ENCODE peak calls at places on chromosomes 1 and 21, in four cellular contexts. E is body of pancreas, R is neural progenitor cell, M is cardiac fibroblast. U is an unnamed sample.

GRCh38 chr1:229608590-229608989 is 17.3 kb downstream of the TAF5L start:
- DNase-seq in E (no peak), R (no peak), M (no peak), U (no peak)

GRCh38 chr1:53769184-53769583 is 30.2 kb upstream of the GLIS1 start:
- DNase-seq in E (no peak), R (no peak), M (no peak), U (no peak)

GRCh38 chr1:230149751-230150584 is 82.9 kb downstream of the GALNT2 start:
- DNase-seq in E (no peak), R (no peak), M (no peak), U (no peak)

GRCh38 chr1:165397945-165398344 is 41.4 kb upstream of the LMX1A start:
- DNase-seq in E (peak), R (no peak), M (peak), U (peak)

GRCh38 chr1:38508272-38508671 is 351.3 kb downstream of the RRAGC start:
- DNase-seq in E (no peak), R (no peak), M (no peak), U (no peak)

GRCh38 chr1:63264161-63264560 is 58.2 kb upstream of the FOXD3 start:
- DNase-seq in E (no peak), R (no peak), M (no peak), U (no peak)

GRCh38 chr1:91700332-91700731 is 185.6 kb downstream of the TGFBR3 start:
- DNase-seq in E (no peak), R (no peak), M (peak), U (peak)

GRCh38 chr1:52296345-52296744 is 69.7 kb downstream of the CC2D1B start:
- DNase-seq in E (no peak), R (peak), M (peak), U (peak)

GRCh38 chr1:38474738-38475623 is 384.6 kb downstream of the RRAGC start:
- DNase-seq in E (no peak), R (peak), M (no peak), U (no peak)

GRCh38 chr1:87148670-87149069 is 180.0 kb upstream of the LMO4 start:
- DNase-seq in E (no peak), R (no peak), M (no peak), U (no peak)

DNA sequence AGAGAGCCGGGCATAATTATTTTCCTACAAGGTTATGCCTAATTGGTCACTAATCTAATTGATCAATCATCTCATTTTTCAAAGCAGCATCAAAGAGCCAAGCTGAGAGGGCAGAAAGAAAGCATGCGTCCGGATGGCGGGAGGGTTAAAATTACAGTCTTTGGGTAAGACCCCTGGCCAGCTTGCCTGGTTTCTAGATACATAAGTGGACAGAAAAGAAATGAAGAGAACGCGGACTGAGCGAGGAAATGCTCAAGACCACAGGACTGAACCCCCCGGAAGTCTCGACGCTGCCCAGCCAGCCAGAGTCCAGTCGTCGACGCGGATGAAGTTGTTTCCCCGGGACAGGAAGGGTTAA is 297.2 kb downstream of the OMA1 start:
- DNase-seq in E (no peak), R (no peak), M (no peak), U (no peak)
- H3K4me3 ChIP-seq in E (no peak), R (peak), M (no peak), U (no peak)

GRCh38 chr21:15730484-15731242 is 881 bp downstream of the USP25 start:
- DNase-seq in E (peak), R (no peak), M (peak), U (peak)
- TF ChIP-seq CTCF in E (no peak), R (no peak), M (no peak), U (no peak)

GRCh38 chr1:94980909-94981252 is 54.0 kb upstream of the CNN3 start:
- DNase-seq in E (no peak), R (no peak), M (no peak), U (no peak)

GRCh38 chr1:94980049-94980908 is 53.4 kb upstream of the CNN3 start:
- DNase-seq in E (no peak), R (no peak), M (no peak), U (peak)

GRCh38 chr1:94982403-94982802 is 55.5 kb upstream of the CNN3 start:
- DNase-seq in E (no peak), R (no peak), M (peak), U (peak)

GRCh38 chr1:94981574-94981973 is 54.7 kb upstream of the CNN3 start:
- DNase-seq in E (no peak), R (no peak), M (no peak), U (no peak)

GRCh38 chr1:94983343-94983742 is 56.4 kb upstream of the CNN3 start:
- DNase-seq in E (no peak), R (no peak), M (peak), U (peak)
- H3K4me3 ChIP-seq in E (no peak), R (no peak), M (peak), U (no peak)

GRCh38 chr21:30629173-30629572 is 5.8 kb upstream of the KRTAP20-2 start:
- DNase-seq in E (no peak), R (no peak), M (no peak), U (no peak)
- TF ChIP-seq CTCF in E (no peak), R (no peak), M (no peak), U (no peak)

DNA sequence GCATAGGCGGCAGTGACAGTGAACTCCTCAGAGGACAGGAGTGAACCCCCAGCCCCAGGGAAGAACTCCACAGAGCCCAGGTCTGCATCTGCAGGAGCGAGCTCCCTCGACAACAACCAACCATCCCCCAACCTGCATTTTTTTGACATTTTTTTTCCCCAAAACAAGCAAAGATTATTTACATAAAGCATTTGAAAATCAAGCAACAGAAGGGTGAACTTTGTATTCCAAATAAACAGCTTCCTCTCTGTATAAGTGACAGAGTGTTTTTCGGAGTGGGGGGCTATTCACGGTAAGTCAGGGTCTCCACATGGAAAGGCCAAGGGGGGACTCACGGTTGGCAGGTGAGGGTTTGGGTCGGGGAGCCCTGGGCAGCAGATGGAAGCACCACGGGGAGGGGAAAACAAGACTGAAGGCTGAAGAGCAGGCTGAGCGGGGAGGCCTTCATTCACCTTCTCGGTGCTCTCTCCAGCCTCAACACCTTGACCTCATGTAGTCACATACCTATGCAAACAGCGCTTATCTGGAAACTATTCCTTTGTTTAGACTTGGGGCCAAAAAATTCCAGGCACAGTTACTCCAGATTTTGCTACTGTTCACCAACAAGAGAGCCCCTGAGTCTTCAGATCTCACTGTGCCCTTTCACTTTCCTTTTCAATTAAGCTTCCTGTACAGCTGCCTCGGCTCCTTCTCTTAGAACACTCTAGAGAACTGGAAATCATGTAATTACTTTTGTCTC is 27.6 kb downstream of the C2CD2 start:
- DNase-seq in E (peak), R (no peak), M (peak), U (peak)
- H3K4me3 ChIP-seq in E (no peak), R (no peak), M (peak), U (peak)

DNA sequence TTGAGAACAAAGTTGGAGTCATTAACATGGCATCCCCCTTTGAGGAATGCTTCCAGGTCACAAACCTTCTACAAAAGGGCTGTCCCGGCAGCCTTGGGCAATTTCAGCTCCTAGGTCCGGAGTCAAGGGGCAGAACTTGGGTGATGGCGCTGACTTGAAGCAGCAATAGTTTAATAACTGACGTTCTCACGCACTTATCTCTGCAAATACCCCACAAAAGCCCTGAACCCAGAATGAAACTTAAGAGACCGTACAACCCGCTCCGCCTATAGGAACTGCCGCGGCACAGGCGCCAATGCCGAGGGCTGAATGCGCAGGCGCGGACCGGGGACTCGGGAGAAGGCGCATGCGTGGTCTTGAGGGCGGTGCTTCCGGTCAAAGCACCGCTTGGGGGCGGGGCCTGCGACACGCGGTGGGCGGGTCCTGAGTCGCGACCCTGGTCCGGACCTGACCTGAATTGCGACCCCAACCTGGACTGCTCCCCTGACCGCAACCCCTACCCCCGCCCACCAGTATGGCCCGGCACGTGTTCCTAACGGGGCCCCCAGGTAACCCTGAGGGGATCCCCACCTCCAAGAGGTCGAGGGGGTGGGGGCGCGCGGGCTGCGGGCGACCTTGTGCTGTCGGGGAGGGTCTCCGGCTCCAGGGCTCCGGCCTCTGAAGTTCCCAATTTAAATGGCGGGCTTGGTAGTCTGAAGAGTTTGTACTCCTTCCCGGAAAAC is at the start of gene NTPCR:
- DNase-seq in E (peak), R (peak), M (peak), U (peak)
- TF ChIP-seq CTCF in E (peak), R (peak), M (peak), U (peak)

GRCh38 chr1:1419812-1420653 is 1.0 kb downstream of the ANKRD65 start:
- DNase-seq in E (peak), R (peak), M (no peak), U (no peak)
- H3K4me3 ChIP-seq in E (no peak), R (no peak), M (no peak), U (no peak)